ENCODE peak calls at places on chromosomes 13 and 19, in four cellular contexts. V is aorta, A is heart left ventricle, R is SJSA1. T is an unnamed sample. For H3K4me1, the result is how much of the 10 kb centered on the place peaks cover.

GRCh38 chr19:15108145-15108844 is 1.1 kb downstream of the SYDE1 start:
- DNase-seq in V (peak), A (no peak), R (peak), T (no peak)

GRCh38 chr13:42836930-42837329 is 55.5 kb downstream of the FAM216B start:
- DNase-seq in A (no peak), R (no peak), V (no peak), T (no peak)

GRCh38 chr19:12052057-12052570 is 647 bp downstream of the ZNF878 start:
- DNase-seq in V (no peak), A (no peak), R (no peak), T (no peak)

GRCh38 chr19:46211201-46211881 is 18.2 kb upstream of the IGFL1 start:
- DNase-seq in A (no peak), V (no peak), R (no peak), T (no peak)

GRCh38 chr13:75666646-75667351 is 30.7 kb downstream of the LMO7 start:
- DNase-seq in V (no peak), A (no peak), R (no peak), T (no peak)

GRCh38 chr19:30878456-30878855 is 470.8 kb downstream of the TSHZ3 start:
- DNase-seq in V (no peak), R (no peak), A (no peak), T (no peak)

GRCh38 chr13:21767032-21767431 is 96.2 kb downstream of the FGF9 start:
- DNase-seq in R (no peak), V (no peak), A (no peak), T (no peak)

GRCh38 chr19:45881909-45882528 is 3.9 kb downstream of the IRF2BP1 start:
- DNase-seq in A (no peak), R (no peak), V (no peak), T (peak)

GRCh38 chr13:27765650-27766049 is 26.6 kb upstream of the GSX1 start:
- DNase-seq in A (no peak), V (no peak), R (no peak), T (no peak)

GRCh38 chr19:45474941-45475516 is 7.2 kb downstream of the FOSB start:
- DNase-seq in V (no peak), A (no peak), R (no peak), T (no peak)

GRCh38 chr13:42720116-42720857 is 61.1 kb upstream of the FAM216B start:
- DNase-seq in V (no peak), A (no peak), R (peak), T (no peak)

GRCh38 chr13:100176781-100177389 is 88.0 kb downstream of the PCCA start:
- DNase-seq in A (no peak), V (no peak), R (no peak), T (no peak)

GRCh38 chr13:108437496-108437895 is 168.0 kb downstream of the TNFSF13B start:
- DNase-seq in A (no peak), V (no peak), R (no peak), T (no peak)

GRCh38 chr13:29594710-29595379 is 643 bp downstream of the SLC7A1 start:
- DNase-seq in R (peak), V (peak), A (peak), T (no peak)

GRCh38 chr13:93776936-93777335 is 550.3 kb downstream of the GPC6 start:
- DNase-seq in R (no peak), A (no peak), V (no peak), T (no peak)

GRCh38 chr13:44128522-44128921 is 245.1 kb upstream of the SERP2 start:
- DNase-seq in R (no peak), V (no peak), A (peak), T (no peak)

GRCh38 chr19:48540110-48540509 is 11.9 kb upstream of the SULT2B1 start:
- DNase-seq in V (no peak), R (no peak), A (no peak), T (no peak)

GRCh38 chr19:46009530-46010510 is 13.0 kb downstream of the PGLYRP1 start:
- DNase-seq in V (peak), R (peak), A (peak), T (peak)

GRCh38 chr13:36850790-36851438 is 31.9 kb downstream of the RFXAP start:
- DNase-seq in R (no peak), A (no peak), V (no peak), T (no peak)

GRCh38 chr13:73879346-73880020 is 254.7 kb downstream of the KLF12 start:
- DNase-seq in V (no peak), R (no peak), A (no peak), T (no peak)

GRCh38 chr19:55258828-55259539 is at the start of gene PPP6R1:
- DNase-seq in A (peak), V (peak), R (peak), T (peak)

GRCh38 chr19:34067861-34068271 is 104.4 kb upstream of the LSM14A start:
- DNase-seq in R (no peak), V (no peak), A (no peak), T (no peak)

GRCh38 chr13:30422056-30422914 is at the start of gene UBE2L5:
- DNase-seq in A (peak), R (peak), V (peak), T (peak)

GRCh38 chr13:98795220-98795619 is 42.7 kb upstream of the SLC15A1 start:
- DNase-seq in A (no peak), R (peak), V (no peak), T (no peak)

GRCh38 chr19:18809149-18809978 is 18.3 kb upstream of the COMP start:
- DNase-seq in V (peak), A (peak), R (no peak), T (no peak)

GRCh38 chr19:8461891-8462290 is 17.1 kb downstream of the HNRNPM start:
- DNase-seq in R (no peak), A (no peak), V (no peak), T (no peak)

GRCh38 chr13:76921516-76921915 is 26.8 kb upstream of the ACOD1 start:
- DNase-seq in R (no peak), V (peak), A (no peak), T (no peak)

GRCh38 chr19:18833141-18833476 is 1.4 kb downstream of the UPF1 start:
- DNase-seq in V (no peak), R (no peak), A (no peak), T (no peak)

GRCh38 chr19:56837892-56838679 is 2.4 kb downstream of the PEG3 start:
- DNase-seq in A (peak), V (peak), R (no peak), T (peak)

GRCh38 chr13:48232420-48233096 is 448 bp upstream of the ITM2B start:
- DNase-seq in A (no peak), R (no peak), V (no peak), T (no peak)

GRCh38 chr19:21838646-21839045 is 2.7 kb upstream of the ZNF43 start:
- DNase-seq in R (no peak), V (no peak), A (no peak), T (no peak)

GRCh38 chr13:43698743-43699142 is 88.0 kb downstream of the ENOX1 start:
- DNase-seq in V (no peak), A (no peak), R (no peak), T (no peak)

GRCh38 chr19:32658527-32658926 is 16.5 kb downstream of the ANKRD27 start:
- DNase-seq in V (no peak), R (no peak), A (no peak), T (no peak)

GRCh38 chr13:41670873-41671443 is 213.6 kb downstream of the RGCC start:
- DNase-seq in R (no peak), V (no peak), A (no peak), T (no peak)

GRCh38 chr19:35017507-35017906 is 12.8 kb upstream of the SCN1B start:
- DNase-seq in V (no peak), A (no peak), R (no peak), T (no peak)

GRCh38 chr19:41226053-41226873 is 7.2 kb downstream of the AXL start:
- DNase-seq in A (peak), R (peak), V (peak), T (peak)

GRCh38 chr19:14081797-14082674 is 3.5 kb downstream of the C19orf67 start:
- DNase-seq in A (peak), R (no peak), V (peak), T (no peak)

GRCh38 chr19:51803965-51804364 is 9.0 kb downstream of the FPR3 start:
- DNase-seq in V (no peak), R (no peak), A (no peak), T (no peak)
- H3K4me1 ChIP-seq in V (under half), R (under half), A (half or more), T (under half)

GRCh38 chr13:20193142-20193923 is 595 bp upstream of the GJB2 start:
- DNase-seq in R (no peak), A (no peak), V (no peak), T (no peak)
- H3K4me3 ChIP-seq in R (no peak), A (peak), V (peak), T (peak)

DNA sequence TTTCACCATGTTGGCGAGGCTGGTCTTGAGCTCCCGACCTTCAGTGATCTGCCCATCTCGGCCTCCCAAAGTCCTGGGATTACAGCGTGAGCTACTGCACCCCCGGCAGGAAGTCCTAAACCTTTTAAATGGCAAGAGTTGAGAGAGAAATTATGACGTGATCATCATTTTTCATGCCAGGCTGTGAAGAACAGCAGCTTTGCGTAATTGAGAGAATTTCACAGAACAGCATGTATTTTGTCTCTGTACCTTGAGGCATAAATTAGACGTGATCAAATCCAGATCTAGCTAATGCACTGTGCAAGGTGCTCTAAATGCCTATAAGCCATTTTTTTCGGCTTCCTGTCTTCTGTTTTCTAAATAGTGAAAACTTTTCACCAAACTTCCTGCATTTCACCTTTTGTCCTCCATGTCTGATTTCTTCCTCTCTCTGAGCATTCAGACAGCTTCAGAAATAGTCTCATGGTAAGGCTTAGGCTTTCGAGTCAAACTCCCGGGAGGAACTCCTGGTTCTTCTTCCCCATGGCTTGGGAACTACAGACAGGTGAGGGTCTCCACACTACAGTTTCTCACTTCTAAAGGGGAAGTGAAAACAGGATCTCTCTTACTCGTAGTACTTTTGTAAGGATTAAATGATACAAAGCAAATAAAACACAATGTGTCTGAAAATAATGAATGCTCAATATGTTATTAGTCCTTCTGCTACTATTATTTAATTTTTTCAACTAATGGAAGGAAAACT is 51.0 kb downstream of the WDFY2 start:
- DNase-seq in R (no peak), A (no peak), V (no peak), T (no peak)
- H3K4me1 ChIP-seq in R (half or more), A (under half), V (under half), T (under half)

GRCh38 chr13:113123226-113124150 is 889 bp downstream of the F10 start:
- DNase-seq in A (no peak), R (peak), V (peak), T (no peak)

GRCh38 chr13:113121183-113121927 is 1.2 kb upstream of the F10 start:
- DNase-seq in V (peak), R (no peak), A (peak), T (peak)

GRCh38 chr13:113124211-113125025 is 1.8 kb downstream of the F10 start:
- DNase-seq in V (no peak), R (peak), A (no peak), T (no peak)

GRCh38 chr13:113121928-113122420 is 625 bp upstream of the F10 start:
- DNase-seq in V (peak), R (peak), A (peak), T (peak)

GRCh38 chr13:113122571-113123225 is at the start of gene F10:
- DNase-seq in A (peak), V (peak), R (peak), T (peak)
- H3K4me3 ChIP-seq in A (peak), V (no peak), R (peak), T (peak)

DNA sequence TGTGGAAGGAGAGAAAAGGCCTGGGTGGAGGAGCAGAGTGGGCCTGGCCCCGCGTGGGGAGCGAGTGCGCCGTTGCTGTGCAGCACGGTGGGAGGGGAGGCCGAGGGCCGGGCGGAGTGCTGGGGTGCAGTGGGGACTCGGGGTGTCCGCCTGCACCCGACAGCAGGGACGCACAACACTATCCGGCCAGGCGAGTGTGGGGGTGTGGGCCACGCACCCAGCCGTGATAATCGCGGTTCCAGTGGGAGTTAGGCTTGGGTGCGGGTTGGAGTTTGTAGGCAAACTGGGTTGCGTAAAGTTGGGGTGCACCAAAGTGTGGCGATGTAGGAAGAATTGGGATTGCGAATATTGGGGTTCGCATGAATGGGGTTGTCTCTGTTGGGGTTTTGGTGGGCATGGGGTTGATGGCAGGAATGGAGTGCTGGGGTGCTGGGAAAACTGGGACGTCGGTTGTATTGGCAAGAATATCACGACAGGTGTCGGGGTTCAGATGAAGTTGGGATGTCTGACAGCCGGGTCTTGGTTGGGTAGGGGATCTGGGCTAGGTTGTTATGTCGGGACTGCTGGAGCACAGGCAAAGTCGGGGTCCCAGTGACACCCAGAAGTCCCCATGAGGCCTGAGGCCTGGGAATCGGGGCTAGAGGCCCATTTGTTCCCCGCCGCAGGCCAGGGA is 604 bp upstream of the CIRBP start:
- DNase-seq in A (peak), R (no peak), V (no peak), T (peak)
- H3K4me1 ChIP-seq in A (half or more), R (half or more), V (under half), T (under half)